ENCODE peak calls at places on chromosomes 11 and 22, in six cellular contexts. R, T, O, V, F and H are unnamed samples.
A peak's percentile ranks its signal among the peaks of the same experiment; 100 is the strongest.

GRCh38 chr22:48942698-48943566 is 884.7 kb downstream of the BRD1 start:
- DNase-seq in R (peak; percentile 21), T (no peak), O (no peak), V (no peak), F (no peak), H (no peak)

GRCh38 chr11:1387961-1388762 is 1.6 kb upstream of the BRSK2 start:
- DNase-seq in R (no peak), T (no peak), O (no peak), V (no peak), F (no peak), H (no peak)

GRCh38 chr22:48700566-48701295 is 1126.9 kb downstream of the BRD1 start:
- DNase-seq in R (no peak), T (no peak), O (no peak), V (no peak), F (no peak), H (no peak)

GRCh38 chr22:37519268-37520195 is at the start of gene CARD10:
- DNase-seq in R (peak; percentile 68), T (no peak), O (peak; percentile 76), V (no peak), F (peak; percentile 50), H (no peak)

GRCh38 chr11:72524711-72525110 is 90.4 kb upstream of the CLPB start:
- DNase-seq in R (no peak), T (peak; percentile 13), O (no peak), V (no peak), F (no peak), H (no peak)

GRCh38 chr11:45921561-45922424 is 663 bp upstream of the LARGE2 start:
- DNase-seq in R (peak; percentile 89), T (no peak), O (no peak), V (no peak), F (peak; percentile 13), H (no peak)

GRCh38 chr11:123577081-123577598 is 77.3 kb downstream of the SCN3B start:
- DNase-seq in R (peak; percentile 76), T (peak; percentile 66), O (peak; percentile 60), V (peak; percentile 47), F (peak; percentile 60), H (no peak)

GRCh38 chr22:49703391-49703926 is 124.2 kb downstream of the BRD1 start:
- DNase-seq in R (no peak), T (no peak), O (no peak), V (peak; percentile 4), F (no peak), H (no peak)

GRCh38 chr11:68313574-68314202 is 1.3 kb downstream of the LRP5 start:
- DNase-seq in R (no peak), T (peak; percentile 28), O (no peak), V (no peak), F (no peak), H (no peak)

GRCh38 chr11:113638378-113638777 is 67.7 kb downstream of the TMPRSS5 start:
- DNase-seq in R (no peak), T (no peak), O (no peak), V (no peak), F (no peak), H (no peak)

GRCh38 chr22:28962042-28962554 is 78.7 kb downstream of the ZNRF3 start:
- DNase-seq in R (no peak), T (no peak), O (no peak), V (no peak), F (no peak), H (no peak)

GRCh38 chr11:111310088-111310487 is 11.7 kb downstream of the POU2AF3 start:
- DNase-seq in R (no peak), T (no peak), O (no peak), V (no peak), F (no peak), H (no peak)

GRCh38 chr22:38697055-38697980 is 3.4 kb downstream of the JOSD1 start:
- DNase-seq in R (peak; percentile 70), T (peak; percentile 83), O (no peak), V (no peak), F (no peak), H (no peak)

GRCh38 chr22:28658448-28658847 is 21.2 kb downstream of the TTC28 start:
- DNase-seq in R (no peak), T (no peak), O (no peak), V (no peak), F (no peak), H (no peak)

GRCh38 chr11:1029686-1030085 is 6.8 kb downstream of the MUC6 start:
- DNase-seq in R (no peak), T (no peak), O (no peak), V (no peak), F (no peak), H (no peak)

GRCh38 chr11:94100253-94100652 is 28.4 kb upstream of the PANX1 start:
- DNase-seq in R (no peak), T (no peak), O (no peak), V (no peak), F (no peak), H (no peak)

GRCh38 chr22:19290400-19291217 is 910 bp downstream of the CLTCL1 start:
- DNase-seq in R (no peak), T (no peak), O (no peak), V (no peak), F (no peak), H (no peak)

GRCh38 chr11:13247606-13248320 is 29.8 kb upstream of the BMAL1 start:
- DNase-seq in R (no peak), T (no peak), O (no peak), V (no peak), F (no peak), H (no peak)

GRCh38 chr11:13249177-13249576 is 28.4 kb upstream of the BMAL1 start:
- DNase-seq in R (no peak), T (no peak), O (no peak), V (no peak), F (no peak), H (no peak)

GRCh38 chr11:13251961-13252360 is 25.6 kb upstream of the BMAL1 start:
- DNase-seq in R (no peak), T (no peak), O (no peak), V (no peak), F (no peak), H (no peak)

DNA sequence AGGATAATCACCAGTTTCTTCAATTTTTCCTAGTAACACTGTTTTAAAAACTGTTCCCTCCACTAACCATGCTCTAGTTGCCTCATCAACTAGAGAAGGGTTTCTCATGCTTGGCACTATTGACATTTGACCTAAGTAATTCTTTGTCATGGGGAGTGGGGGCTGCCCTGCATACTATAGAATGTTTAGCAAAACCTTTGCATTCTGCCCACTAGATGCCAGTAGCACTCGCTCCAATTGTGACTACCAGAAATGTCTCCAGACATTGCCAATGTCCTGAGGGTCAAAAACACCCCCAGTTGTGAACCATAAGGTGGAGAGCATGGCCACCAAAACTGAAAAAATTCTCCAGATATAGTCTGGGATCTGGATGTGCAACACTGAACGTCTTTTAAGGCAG is 27.6 kb upstream of the BMAL1 start:
- DNase-seq in R (no peak), T (peak; percentile 43), O (no peak), V (no peak), F (no peak), H (no peak)
- TF ChIP-seq CTCF in R (no peak), T (peak; percentile 63), O (no peak), V (no peak), F (peak; percentile 34), H (peak; percentile 38)

GRCh38 chr22:44090571-44090905 is 66.4 kb downstream of the PARVB start:
- DNase-seq in R (no peak), T (no peak), O (no peak), V (no peak), F (no peak), H (no peak)

GRCh38 chr22:44089717-44090570 is 65.8 kb downstream of the PARVB start:
- DNase-seq in R (no peak), T (no peak), O (no peak), V (no peak), F (no peak), H (no peak)

GRCh38 chr22:44086759-44087158 is 62.7 kb downstream of the PARVB start:
- DNase-seq in R (no peak), T (no peak), O (no peak), V (no peak), F (no peak), H (no peak)

GRCh38 chr22:44091021-44091721 is 67.1 kb downstream of the PARVB start:
- DNase-seq in R (no peak), T (peak; percentile 56), O (no peak), V (no peak), F (no peak), H (no peak)

DNA sequence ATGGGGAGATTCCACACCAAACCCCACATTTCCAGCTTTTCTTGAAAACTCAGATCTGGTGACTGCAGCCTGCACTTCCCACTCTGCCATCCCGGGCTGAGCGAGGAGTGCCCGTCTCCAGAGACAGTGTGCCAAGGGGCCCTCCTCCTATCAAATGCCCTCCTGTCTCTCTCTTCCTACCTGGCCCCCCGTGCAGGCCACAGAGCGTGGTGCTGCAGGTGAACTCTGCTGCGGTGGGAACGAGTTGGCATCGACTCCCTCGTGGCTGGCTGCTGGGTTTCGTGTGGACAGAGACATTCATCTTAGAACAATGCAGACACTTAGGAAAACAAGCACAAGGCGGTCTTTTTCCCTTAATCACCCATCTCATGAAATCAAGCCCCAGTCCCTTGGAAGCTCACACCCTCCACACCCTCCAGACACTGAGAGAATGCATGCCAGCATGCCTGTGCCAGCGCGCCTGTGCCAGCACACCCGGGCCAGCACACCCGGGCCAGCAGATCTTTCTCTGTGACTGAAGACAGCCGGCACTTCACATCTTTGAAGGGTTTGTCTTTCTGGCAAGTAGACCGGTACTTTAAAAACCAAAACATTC is 65.0 kb downstream of the PARVB start:
- DNase-seq in R (no peak), T (no peak), O (peak; percentile 49), V (no peak), F (peak; percentile 66), H (peak; percentile 33)
- H3K4me3 ChIP-seq in R (no peak overlapping the region), T (no peak overlapping the region), O (no peak overlapping the region), V (no peak overlapping the region), F (no peak overlapping the region), H (peak overlapping the region; percentile 1)

GRCh38 chr22:21726650-21727049 is 8.9 kb downstream of the YPEL1 start:
- DNase-seq in R (no peak), T (peak; percentile 32), O (no peak), V (no peak), F (no peak), H (no peak)
- TF ChIP-seq CTCF in R (no peak), T (peak; percentile 53), O (no peak), V (no peak), F (no peak), H (peak; percentile 13)

GRCh38 chr11:125494601-125494986 is 1.5 kb downstream of the FEZ1 start:
- DNase-seq in R (no peak), T (peak; percentile 7), O (no peak), V (no peak), F (no peak), H (no peak)

GRCh38 chr11:125498521-125498920 is 2.5 kb upstream of the FEZ1 start:
- DNase-seq in R (no peak), T (no peak), O (no peak), V (no peak), F (no peak), H (no peak)

GRCh38 chr11:125496465-125496817 is 376 bp upstream of the FEZ1 start:
- DNase-seq in R (no peak), T (no peak), O (no peak), V (no peak), F (no peak), H (no peak)

GRCh38 chr11:125494033-125494364 is 2.1 kb downstream of the FEZ1 start:
- DNase-seq in R (no peak), T (no peak), O (no peak), V (no peak), F (no peak), H (no peak)

GRCh38 chr11:125494987-125495725 is 909 bp downstream of the FEZ1 start:
- DNase-seq in R (no peak), T (peak; percentile 26), O (peak; percentile 23), V (peak; percentile 17), F (peak; percentile 37), H (no peak)
- H3K4me3 ChIP-seq in R (peak overlapping the region; percentile 64), T (peak overlapping the region; percentile 66), O (peak overlapping the region; percentile 75), V (peak overlapping the region; percentile 51), F (peak overlapping the region; percentile 78), H (peak overlapping the region; percentile 71)